ENCODE peak calls at places on chromosome 21, in seven cellular contexts. O is heart left ventricle; Y is body of pancreas; P is IMR-90; A is AG10803; M is uterus; D is activated CD8-positive, alpha-beta T cell treated with anti-CD3 and anti-CD28 coated beads for 36 hours. V is an unnamed sample.

GRCh38 chr21:38263493-38263892 is 6.7 kb downstream of the KCNJ15 start:
- DNase-seq in Y (no peak), M (no peak), D (no peak), A (peak), O (no peak), P (peak), V (no peak)

GRCh38 chr21:29343517-29343916 is 44.8 kb downstream of the BACH1 start:
- DNase-seq in D (no peak), M (no peak), O (no peak), Y (no peak), P (peak), A (peak), V (no peak)

GRCh38 chr21:17799414-17800164 is 19.6 kb downstream of the C21orf91 start:
- DNase-seq in M (no peak), P (no peak), A (no peak), D (no peak), Y (no peak), O (no peak), V (no peak)

GRCh38 chr21:36701912-36702621 is 3.2 kb downstream of the SIM2 start:
- DNase-seq in D (no peak), A (peak), P (peak), M (no peak), O (no peak), Y (no peak), V (no peak)

GRCh38 chr21:35204850-35205564 is 155.9 kb upstream of the RUNX1 start:
- DNase-seq in A (peak), P (peak), D (peak), Y (peak), M (peak), O (peak), V (no peak)

GRCh38 chr21:37118187-37118826 is 45.3 kb downstream of the TTC3 start:
- DNase-seq in Y (no peak), P (no peak), M (no peak), A (no peak), O (no peak), D (no peak), V (no peak)

GRCh38 chr21:15943009-15943666 is 213.4 kb downstream of the USP25 start:
- DNase-seq in Y (no peak), D (no peak), O (no peak), A (no peak), M (no peak), P (peak), V (no peak)

GRCh38 chr21:14541840-14542495 is 4.1 kb downstream of the SAMSN1 start:
- DNase-seq in D (no peak), M (no peak), P (no peak), Y (no peak), A (no peak), O (no peak), V (no peak)

GRCh38 chr21:36111238-36111637 is 23.6 kb upstream of the CBR3 start:
- DNase-seq in Y (no peak), D (no peak), P (no peak), A (no peak), M (no peak), O (no peak), V (no peak)

GRCh38 chr21:19767546-19767945 is 1230.7 kb upstream of the NCAM2 start:
- DNase-seq in P (no peak), Y (no peak), O (no peak), M (no peak), D (no peak), A (no peak), V (no peak)

GRCh38 chr21:25449950-25450349 is 157.3 kb downstream of the MRPL39 start:
- DNase-seq in A (no peak), M (no peak), D (no peak), P (no peak), Y (no peak), O (no peak), V (no peak)

GRCh38 chr21:38985423-38986378 is 180.0 kb downstream of the ETS2 start:
- DNase-seq in A (peak), M (peak), O (peak), Y (no peak), P (peak), D (peak), V (peak)

GRCh38 chr21:27292229-27292628 is 325.3 kb upstream of the ADAMTS5 start:
- DNase-seq in D (no peak), Y (no peak), P (no peak), O (no peak), A (no peak), M (no peak), V (no peak)

GRCh38 chr21:33232640-33233039 is 2.9 kb downstream of the IFNAR2 start:
- DNase-seq in O (no peak), D (no peak), P (no peak), Y (no peak), M (no peak), A (no peak), V (no peak)

GRCh38 chr21:33229776-33230517 is at the start of gene IFNAR2:
- DNase-seq in O (peak), M (peak), P (peak), A (peak), Y (peak), D (peak), V (peak)

GRCh38 chr21:33231526-33231925 is 1.8 kb downstream of the IFNAR2 start:
- DNase-seq in M (no peak), A (no peak), D (peak), Y (no peak), P (no peak), O (no peak), V (peak)

GRCh38 chr21:33229099-33229775 is 501 bp upstream of the IFNAR2 start:
- DNase-seq in M (no peak), Y (no peak), A (no peak), D (no peak), O (no peak), P (no peak), V (no peak)

DNA sequence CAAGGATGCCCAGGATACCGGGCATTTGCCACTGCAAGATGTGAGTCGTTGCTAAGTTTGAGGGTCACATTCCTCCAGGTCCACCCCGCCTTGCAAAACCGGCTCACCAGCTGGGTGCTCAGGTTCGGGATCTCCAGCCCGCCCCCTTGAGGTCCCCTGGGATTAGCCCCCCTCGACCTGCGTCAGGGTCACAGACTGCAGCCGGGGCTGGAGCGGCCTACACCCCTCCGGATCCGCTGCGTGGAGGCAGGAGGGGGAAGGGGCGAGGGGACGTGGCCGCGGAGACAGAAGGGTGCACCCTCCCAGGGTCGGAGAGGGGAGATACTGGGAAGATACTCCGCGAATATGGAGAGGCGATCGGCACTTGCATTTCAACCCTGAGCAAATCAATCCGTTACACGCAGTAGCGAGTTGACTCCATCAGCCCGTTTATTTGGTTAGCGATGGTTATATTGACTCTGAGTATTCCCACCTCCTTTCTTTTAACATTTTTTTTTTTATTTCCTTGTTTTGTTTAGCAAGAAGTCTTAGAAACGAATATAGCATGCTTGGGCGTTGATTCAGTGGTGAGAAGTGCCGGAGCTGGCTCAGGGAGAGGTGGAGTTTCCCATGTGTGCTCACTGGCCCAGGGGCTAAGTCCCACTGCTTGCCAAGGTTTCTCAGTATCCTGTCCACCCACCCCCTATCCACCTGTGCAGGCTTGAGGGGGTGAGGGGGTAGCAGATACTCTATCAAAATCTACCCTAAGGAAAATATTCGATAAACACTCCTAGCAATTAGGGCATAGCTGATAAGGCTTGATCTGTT is 983 bp downstream of the IFNAR2 start:
- DNase-seq in A (peak), D (peak), O (peak), M (peak), Y (peak), P (peak), V (peak)
- TF ChIP-seq CTCF in A (peak), D (no peak), O (no peak), M (no peak), Y (peak), P (peak), V (no peak)

DNA sequence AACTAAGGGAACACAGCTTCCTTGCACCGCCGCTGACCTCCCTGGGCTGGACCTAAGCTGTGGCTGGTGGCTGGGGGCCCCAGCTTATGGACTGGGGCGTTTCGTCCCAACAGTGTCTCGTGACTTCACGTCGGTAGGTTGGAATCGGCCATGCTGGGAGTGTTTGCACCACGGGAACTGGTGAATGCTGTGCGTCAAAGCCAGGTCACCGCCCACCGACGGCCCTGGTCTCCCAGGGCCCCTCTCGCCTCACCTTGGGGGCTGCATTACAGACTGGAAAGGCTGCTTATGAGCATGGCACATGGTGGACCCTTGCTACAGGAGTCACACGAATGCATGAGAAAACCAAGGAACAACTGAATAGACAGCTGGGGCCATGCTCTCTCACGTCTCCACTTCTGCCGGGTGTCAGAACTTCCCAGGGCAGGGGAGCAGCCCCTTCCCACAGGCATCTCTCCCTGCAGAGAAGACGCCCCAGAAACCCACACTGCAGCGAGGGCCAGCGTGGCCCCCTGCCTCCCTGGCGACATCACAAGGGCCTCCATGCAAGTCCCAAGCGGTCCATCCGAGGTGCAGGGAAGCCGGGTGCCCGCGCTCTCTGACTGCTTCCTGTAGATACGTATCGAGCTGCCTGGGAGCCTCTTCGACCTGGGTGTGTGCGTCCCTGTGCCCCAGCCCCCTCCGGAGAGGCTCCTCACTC is 81.7 kb downstream of the SIK1 start:
- DNase-seq in M (no peak), D (no peak), Y (no peak), O (no peak), A (no peak), P (no peak), V (no peak)
- TF ChIP-seq CTCF in M (no peak), D (no peak), Y (no peak), O (no peak), A (no peak), P (no peak), V (no peak)

GRCh38 chr21:42576639-42577038 is 63.0 kb downstream of the SLC37A1 start:
- DNase-seq in A (no peak), P (no peak), D (no peak), O (no peak), Y (no peak), M (no peak), V (no peak)

GRCh38 chr21:42571391-42572150 is 57.9 kb downstream of the SLC37A1 start:
- DNase-seq in D (no peak), M (peak), P (no peak), O (peak), Y (peak), A (no peak), V (no peak)

GRCh38 chr21:42575111-42575510 is 61.5 kb downstream of the SLC37A1 start:
- DNase-seq in M (peak), A (no peak), Y (peak), O (peak), D (no peak), P (no peak), V (no peak)

GRCh38 chr21:42572906-42573495 is 59.3 kb downstream of the SLC37A1 start:
- DNase-seq in A (no peak), Y (peak), O (peak), D (no peak), P (no peak), M (peak), V (no peak)

DNA sequence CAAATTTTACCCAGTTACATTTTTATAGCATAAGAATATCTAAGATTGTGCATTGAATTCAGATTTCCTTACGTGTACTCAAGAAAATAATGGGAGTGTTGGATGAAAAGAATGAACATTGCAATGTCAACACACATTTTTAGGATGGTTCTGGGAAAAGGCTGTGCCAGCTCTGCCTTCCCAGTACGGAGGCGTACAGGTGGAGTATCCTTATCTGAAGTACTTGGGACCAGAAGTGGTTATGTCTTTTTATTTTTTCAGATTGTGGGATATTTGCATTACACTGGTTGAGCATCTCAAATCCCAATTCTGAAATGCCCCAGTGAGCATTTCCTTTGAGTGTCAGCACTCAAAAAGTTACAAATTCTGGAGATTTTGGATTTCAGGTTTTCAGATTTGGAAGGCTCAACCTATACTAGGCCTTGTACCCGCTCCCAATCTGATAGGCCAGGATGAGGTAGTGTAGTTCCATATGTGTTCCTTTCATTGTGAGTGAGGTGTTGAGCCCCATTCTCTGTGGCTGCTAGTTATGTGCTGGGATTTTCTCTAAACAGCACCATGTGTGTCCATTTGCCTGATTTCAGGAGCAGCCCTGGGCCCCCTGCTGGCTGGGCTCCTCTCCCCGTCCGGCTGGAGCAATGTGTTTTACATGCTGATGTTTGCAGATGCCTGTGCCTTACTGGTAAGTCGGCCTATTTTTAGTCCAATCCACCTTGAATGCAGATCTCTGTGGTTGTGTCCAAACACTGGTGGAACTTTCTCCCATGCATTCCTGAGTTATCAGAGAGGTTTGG is 60.8 kb downstream of the SLC37A1 start:
- DNase-seq in M (peak), D (no peak), Y (peak), P (peak), O (peak), A (peak), V (no peak)
- TF ChIP-seq CTCF in M (no peak), D (no peak), Y (no peak), P (peak), O (no peak), A (peak), V (no peak)

GRCh38 chr21:23398726-23399125 is 2208.6 kb downstream of the MRPL39 start:
- DNase-seq in A (no peak), Y (no peak), M (no peak), D (no peak), O (no peak), P (no peak), V (no peak)

GRCh38 chr21:23394458-23394857 is 2212.8 kb downstream of the MRPL39 start:
- DNase-seq in A (no peak), O (no peak), Y (no peak), M (no peak), P (no peak), D (no peak), V (no peak)
- TF ChIP-seq CTCF in A (no peak), O (no peak), Y (no peak), M (no peak), P (no peak), D (no peak), V (no peak)